ENCODE peak calls at places on chromosomes 4 and X, in four cellular contexts. Y, I, D and G are unnamed samples.
A peak's percentile ranks its signal among the peaks of the same experiment; 100 is the strongest.

GRCh38 chr4:7590205-7590604 is 155.5 kb upstream of the PSAPL1 start:
- DNase-seq in Y (no peak), I (no peak), D (no peak), G (no peak)

GRCh38 chrX:37746268-37746931 is 33.5 kb upstream of the CYBB start:
- DNase-seq in Y (no peak), I (peak; percentile 72), D (no peak), G (no peak)

GRCh38 chr4:22253431-22253830 is 262.4 kb downstream of the ADGRA3 start:
- DNase-seq in Y (no peak), I (no peak), D (no peak), G (no peak)

GRCh38 chr4:53863163-53863562 is 201.2 kb downstream of the CHIC2 start:
- DNase-seq in Y (no peak), I (no peak), D (no peak), G (no peak)

GRCh38 chr4:48275247-48275646 is 5.6 kb upstream of the TEC start:
- DNase-seq in Y (peak; percentile 53), I (peak; percentile 42), D (peak; percentile 15), G (no peak)

GRCh38 chrX:20863649-20864048 is 510.6 kb upstream of the CNKSR2 start:
- DNase-seq in Y (no peak), I (no peak), D (no peak), G (no peak)

GRCh38 chr4:87399148-87399547 is 8.2 kb upstream of the HSD17B11 start:
- DNase-seq in Y (no peak), I (no peak), D (peak; percentile 28), G (peak; percentile 46)

GRCh38 chr4:170052919-170053318 is 26.7 kb upstream of the MFAP3L start:
- DNase-seq in Y (no peak), I (no peak), D (no peak), G (no peak)

GRCh38 chr4:128483816-128484215 is 196.2 kb upstream of the PGRMC2 start:
- DNase-seq in Y (no peak), I (no peak), D (no peak), G (no peak)

GRCh38 chr4:128639586-128640270 is 169.8 kb upstream of the JADE1 start:
- DNase-seq in Y (no peak), I (no peak), D (no peak), G (no peak)

GRCh38 chrX:1391707-1392375 is at the start of gene SLC25A6:
- DNase-seq in Y (peak; percentile 95), I (peak; percentile 88), D (peak; percentile 92), G (peak; percentile 100)

GRCh38 chrX:66675541-66675940 is 36.7 kb upstream of the EDA2R start:
- DNase-seq in Y (no peak), I (no peak), D (no peak), G (no peak)

GRCh38 chr4:99723555-99724450 is 66.2 kb upstream of the C4orf54 start:
- DNase-seq in Y (peak; percentile 74), I (no peak), D (peak; percentile 58), G (no peak)

GRCh38 chrX:53257670-53258423 is 23.5 kb downstream of the IQSEC2 start:
- DNase-seq in Y (no peak), I (no peak), D (no peak), G (no peak)

GRCh38 chr4:38715076-38715475 is 51.1 kb downstream of the KLF3 start:
- DNase-seq in Y (no peak), I (no peak), D (no peak), G (no peak)

GRCh38 chr4:41806807-41807206 is 58.3 kb upstream of the PHOX2B start:
- DNase-seq in Y (no peak), I (no peak), D (no peak), G (no peak)

GRCh38 chr4:113423631-113424030 is 337.9 kb downstream of the CAMK2D start:
- DNase-seq in Y (no peak), I (no peak), D (no peak), G (no peak)

GRCh38 chr4:109931318-109931717 is 18.6 kb downstream of the EGF start:
- DNase-seq in Y (no peak), I (no peak), D (no peak), G (no peak)

GRCh38 chrX:17697191-17697590 is 40.1 kb upstream of the SCML1 start:
- DNase-seq in Y (no peak), I (no peak), D (peak; percentile 56), G (no peak)

DNA sequence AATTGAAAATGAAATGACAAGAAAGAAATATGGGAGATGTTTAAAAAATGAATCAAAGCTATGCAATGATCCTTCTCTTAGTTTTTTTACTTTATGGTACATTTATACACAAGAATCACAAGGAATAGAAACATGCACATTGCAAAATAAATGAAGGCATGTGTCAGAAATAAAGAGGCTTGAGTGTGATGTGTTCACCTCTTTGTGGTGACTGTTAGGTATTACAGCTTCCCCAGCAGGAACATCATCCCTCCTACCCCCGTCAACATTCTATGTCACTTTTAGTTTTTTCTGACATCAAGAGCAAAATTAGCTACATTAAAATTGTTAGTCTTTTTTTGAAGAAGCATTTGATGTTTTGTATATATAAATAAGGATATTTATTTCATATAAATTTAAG is 214.8 kb downstream of the SLC4A4 start:
- DNase-seq in Y (peak; percentile 7), I (no peak), D (no peak), G (no peak)
- TF ChIP-seq ETV6 in Y (no peak), I (no peak), D (no peak), G (no peak)

GRCh38 chrX:154717824-154718223 is 33.1 kb downstream of the GAB3 start:
- DNase-seq in Y (peak; percentile 83), I (no peak), D (no peak), G (no peak)
- TF ChIP-seq ETV6 in Y (peak; percentile 98), I (peak; percentile 32), D (no peak), G (no peak)

DNA sequence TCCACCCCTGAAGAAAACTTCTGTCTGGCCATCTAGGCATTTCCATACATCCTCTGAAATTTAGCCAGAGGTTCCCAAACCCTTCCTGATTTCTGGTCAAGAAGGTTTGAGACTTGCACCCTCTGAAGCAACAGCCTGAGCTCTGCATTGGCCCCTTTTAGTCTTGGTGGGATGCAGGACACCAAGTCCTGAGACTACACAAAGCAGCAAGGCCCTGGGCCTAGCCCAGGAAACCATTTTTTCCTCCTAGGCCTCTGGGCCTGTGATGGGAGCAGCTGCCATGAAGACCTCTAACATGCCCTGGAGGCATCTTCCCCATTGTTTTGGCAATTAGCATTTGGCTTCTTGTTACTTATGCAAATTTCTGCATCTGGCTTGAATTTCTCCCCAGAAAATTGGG is 196.6 kb downstream of the IL1RAPL2 start:
- DNase-seq in Y (no peak), I (no peak), D (no peak), G (no peak)
- TF ChIP-seq ETV6 in Y (no peak), I (no peak), D (no peak), G (no peak)

DNA sequence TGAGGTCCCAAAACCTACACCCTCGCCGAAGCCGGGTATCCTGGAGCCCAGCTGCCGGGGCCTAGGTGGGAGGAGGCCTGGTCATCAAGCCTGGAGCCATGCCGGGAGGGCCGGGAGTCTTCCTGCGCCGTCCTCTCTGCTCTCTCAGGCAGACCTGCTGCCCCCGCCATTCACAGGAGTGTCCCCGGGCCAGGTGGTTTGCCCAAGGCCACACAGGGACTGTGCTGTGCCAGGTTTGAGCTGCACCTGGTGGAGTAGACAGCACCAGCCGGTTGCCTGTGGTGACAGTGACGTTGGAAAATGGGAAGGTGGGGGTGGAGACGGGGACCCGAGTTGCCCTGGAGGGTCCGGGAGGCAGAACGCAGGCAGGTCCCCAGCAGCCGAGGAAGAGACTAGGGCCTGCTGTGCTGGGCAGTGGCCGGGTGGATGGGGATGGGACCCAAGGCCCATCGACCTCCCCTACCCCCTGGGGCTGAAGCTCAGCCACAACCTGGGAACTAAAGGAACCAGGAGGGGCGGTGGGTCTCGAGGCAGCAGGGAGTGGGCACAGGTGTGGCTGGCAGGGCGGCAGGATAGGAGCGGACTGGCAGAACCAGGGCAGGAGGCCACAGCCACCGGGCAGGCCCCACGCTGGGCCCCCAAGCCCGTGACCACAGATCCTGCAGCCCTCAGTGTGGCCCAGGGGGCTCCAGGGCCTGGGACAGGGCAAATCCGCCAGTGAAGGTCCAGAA is 9.5 kb downstream of the DOK7 start:
- DNase-seq in Y (no peak), I (no peak), D (no peak), G (no peak)
- TF ChIP-seq ETV6 in Y (no peak), I (no peak), D (no peak), G (no peak)

GRCh38 chr4:156557962-156558361 is 413.6 kb downstream of the PDGFC start:
- DNase-seq in Y (no peak), I (no peak), D (no peak), G (no peak)
- TF ChIP-seq ETV6 in Y (no peak), I (no peak), D (no peak), G (no peak)

DNA sequence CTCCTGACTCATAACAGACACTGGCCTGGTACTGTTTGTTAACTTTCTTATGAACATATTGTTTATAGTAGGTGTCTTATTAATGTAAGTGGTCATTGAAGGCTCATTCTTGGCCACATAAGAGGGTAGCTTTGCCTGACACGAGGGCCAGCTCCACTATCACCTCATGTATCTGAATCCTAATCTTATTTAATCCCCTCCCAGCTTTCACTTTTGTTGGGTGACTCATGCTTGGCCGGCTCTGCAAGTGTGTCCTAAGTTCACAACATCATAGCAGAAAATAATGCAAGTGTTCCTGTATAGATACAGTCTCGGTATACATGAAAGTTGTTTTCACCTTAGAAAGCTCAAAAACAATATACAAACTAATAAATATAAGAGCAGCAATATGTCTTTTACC is 283.8 kb downstream of the IQCM start:
- DNase-seq in Y (no peak), I (no peak), D (no peak), G (no peak)
- TF ChIP-seq ETV6 in Y (no peak), I (no peak), D (no peak), G (no peak)

GRCh38 chrX:130772313-130773140 is 130.5 kb downstream of the ENOX2 start:
- DNase-seq in Y (peak; percentile 16), I (no peak), D (peak; percentile 0), G (no peak)
- TF ChIP-seq ETV6 in Y (no peak), I (no peak), D (no peak), G (no peak)

DNA sequence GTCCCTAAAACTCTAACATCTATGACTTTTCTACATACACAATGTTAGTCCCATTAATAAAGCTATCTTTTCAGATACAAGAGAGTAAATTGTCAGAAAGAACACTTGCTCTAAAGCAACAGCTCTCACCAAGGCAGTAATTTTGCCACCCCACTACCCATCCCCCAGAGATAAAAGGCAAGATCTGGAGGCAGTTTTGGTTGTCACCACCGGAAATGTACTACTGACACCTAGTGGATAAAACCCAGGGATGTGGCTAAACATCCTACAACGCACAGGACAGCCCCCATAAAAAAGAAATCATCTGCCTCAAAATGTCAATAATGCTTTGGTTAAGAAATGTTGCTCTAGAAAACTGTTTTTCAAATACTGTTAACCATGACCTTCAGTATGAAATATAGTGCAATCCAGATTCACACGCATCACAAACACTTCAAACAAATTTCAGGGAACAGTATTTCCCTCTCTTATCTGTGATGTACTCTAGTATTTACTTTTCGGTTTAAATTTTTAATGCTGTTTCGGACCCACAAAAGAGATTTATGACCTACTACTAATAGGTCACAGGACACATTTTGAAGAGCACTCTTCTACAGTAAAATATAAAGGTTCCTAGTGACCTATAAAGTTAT is 5.1 kb downstream of the FBXL5 start:
- DNase-seq in Y (peak; percentile 69), I (peak; percentile 45), D (peak; percentile 59), G (peak; percentile 37)
- TF ChIP-seq ETV6 in Y (no peak), I (no peak), D (no peak), G (no peak)

GRCh38 chrX:24168807-24169206 is 19.3 kb downstream of the ZFX start:
- DNase-seq in Y (no peak), I (peak; percentile 43), D (no peak), G (no peak)
- TF ChIP-seq ETV6 in Y (no peak), I (peak; percentile 33), D (no peak), G (no peak)